ENCODE peak calls at places on chromosomes 1 and 21, in six cellular contexts. T is CD4-positive, alpha-beta T cell; S is central memory CD8-positive, alpha-beta T cell; J is activated B cell treated with CpG ODN at 0.5 μM for 24 hours; E is activated CD4-positive, alpha-beta T cell treated with anti-CD3 and anti-CD28 coated beads for 36 hours; A is GM23338. H is an unnamed sample.

GRCh38 chr1:43337588-43337987 is at the start of gene MPL:
- ATAC-seq in E (no peak), A (no peak), J (no peak), T (no peak), S (no peak), H (peak; percentile 54)

GRCh38 chr1:246961939-246962373 is 30.2 kb upstream of the AHCTF1 start:
- ATAC-seq in E (no peak), A (no peak), S (peak; percentile 14), T (no peak), J (peak; percentile 14), H (peak; percentile 48)

GRCh38 chr1:37363535-37363934 is 110.8 kb upstream of the ZC3H12A start:
- ATAC-seq in J (no peak), A (no peak), S (no peak), T (no peak), E (no peak), H (no peak)

GRCh38 chr1:58883888-58884482 is 100.1 kb upstream of the JUN start:
- ATAC-seq in A (no peak), J (peak; percentile 85), S (no peak), T (no peak), E (no peak), H (peak; percentile 79)

GRCh38 chr1:27632387-27633297 is 2.3 kb downstream of the FGR start:
- ATAC-seq in S (peak; percentile 55), A (no peak), J (peak; percentile 30), T (peak; percentile 30), E (peak; percentile 62), H (peak; percentile 73)

GRCh38 chr1:119147626-119148180 is 7.2 kb upstream of the WARS2 start:
- ATAC-seq in E (no peak), A (no peak), T (no peak), S (no peak), J (no peak), H (no peak)

GRCh38 chr1:152656459-152656858 is 6.7 kb upstream of the LCE2D start:
- ATAC-seq in E (no peak), T (no peak), A (no peak), J (no peak), S (no peak), H (no peak)

GRCh38 chr1:76674689-76675088 is 192.6 kb upstream of the ST6GALNAC5 start:
- ATAC-seq in T (no peak), S (no peak), E (no peak), A (no peak), J (no peak), H (no peak)

GRCh38 chr1:236343246-236343862 is 50.7 kb upstream of the EDARADD start:
- ATAC-seq in J (no peak), A (no peak), S (no peak), E (no peak), T (no peak), H (peak; percentile 69)

GRCh38 chr1:24949331-24949881 is 19.3 kb upstream of the RUNX3 start:
- ATAC-seq in E (no peak), A (no peak), T (no peak), J (no peak), S (no peak), H (no peak)

GRCh38 chr1:63148825-63149645 is 173.3 kb upstream of the FOXD3 start:
- ATAC-seq in T (no peak), A (peak; percentile 100), J (no peak), E (no peak), S (no peak), H (peak; percentile 41)

GRCh38 chr1:87399264-87399663 is 70.6 kb downstream of the LMO4 start:
- ATAC-seq in S (no peak), E (no peak), T (no peak), J (no peak), A (no peak), H (no peak)

GRCh38 chr1:21956720-21957552 is 19.8 kb upstream of the HSPG2 start:
- ATAC-seq in A (peak; percentile 49), J (no peak), E (peak; percentile 89), S (peak; percentile 52), T (peak; percentile 95), H (peak; percentile 37)

GRCh38 chr1:36162680-36163079 is 6.7 kb downstream of the MAP7D1 start:
- ATAC-seq in T (no peak), S (no peak), E (no peak), A (no peak), J (no peak), H (no peak)

GRCh38 chr1:93750946-93751345 is 69.3 kb upstream of the BCAR3 start:
- ATAC-seq in J (peak; percentile 40), T (no peak), E (no peak), S (peak; percentile 56), A (no peak), H (peak; percentile 51)

GRCh38 chr1:33347650-33347992 is 26.7 kb upstream of the A3GALT2 start:
- ATAC-seq in S (no peak), E (no peak), J (no peak), T (no peak), A (no peak), H (no peak)

GRCh38 chr1:111600886-111601386 is 18.7 kb upstream of the RAP1A start:
- ATAC-seq in S (no peak), A (no peak), E (peak; percentile 49), T (no peak), J (peak; percentile 43), H (peak; percentile 87)

GRCh38 chr1:6317101-6317760 is 56.3 kb upstream of the GPR153 start:
- ATAC-seq in E (no peak), A (no peak), T (no peak), J (no peak), S (no peak), H (no peak)

GRCh38 chr1:21937034-21937371 is at the start of gene HSPG2:
- ATAC-seq in E (peak; percentile 56), J (no peak), A (peak; percentile 15), S (peak; percentile 36), T (no peak), H (peak; percentile 39)

GRCh38 chr1:26530540-26530897 is 958 bp downstream of the RPS6KA1 start:
- ATAC-seq in S (no peak), A (peak; percentile 1), E (no peak), T (no peak), J (no peak), H (no peak)

GRCh38 chr1:177181280-177181630 is 10.5 kb downstream of the BRINP2 start:
- ATAC-seq in S (no peak), T (no peak), J (no peak), E (no peak), A (peak; percentile 69), H (peak; percentile 41)

GRCh38 chr1:223700942-223701637 is 11.2 kb upstream of the CAPN2 start:
- ATAC-seq in J (no peak), T (no peak), E (peak; percentile 75), A (peak; percentile 31), S (no peak), H (peak; percentile 39)

GRCh38 chr1:94228640-94229375 is 8.6 kb downstream of the ARHGAP29 start:
- ATAC-seq in S (no peak), J (no peak), T (no peak), E (no peak), A (no peak), H (no peak)

GRCh38 chr21:27721675-27722074 is 754.8 kb upstream of the ADAMTS5 start:
- ATAC-seq in J (no peak), T (no peak), E (no peak), A (no peak), S (no peak), H (no peak)

GRCh38 chr1:177799746-177800145 is 170.1 kb downstream of the SEC16B start:
- ATAC-seq in E (no peak), S (no peak), J (no peak), T (no peak), A (no peak), H (no peak)

H was measured in stimulated activated memory B cell treated with anti-CD40 and anti-IgM and Interleukin-4, amounts not matched to agents 10 μg/mL and 1 μg/mL and 100 μg/mL, for 72 hours.